ENCODE peak calls at places on chromosomes 12 and 14, in ten cellular contexts. I is Peyer's patch, B is upper lobe of right lung, N is heart left ventricle, W is K562, Q is uterus, Z is MM.1S, V is stomach, S is A549, A is adrenal gland. L is an unnamed sample.

GRCh38 chr12:116662612-116663144 is 75.2 kb downstream of the SPRING1 start:
- DNase-seq in I (peak; percentile 69), B (no peak), N (no peak), W (no peak), Q (no peak), Z (no peak), V (no peak), S (no peak), A (no peak), L (peak; percentile 64)

GRCh38 chr12:75862692-75863471 is 168.7 kb downstream of the PHLDA1 start:
- DNase-seq in I (no peak), B (no peak), N (no peak), W (no peak), Q (no peak), Z (no peak), V (no peak), S (peak; percentile 90), A (no peak), L (no peak)

GRCh38 chr12:79260923-79261322 is 396.3 kb downstream of the SYT1 start:
- DNase-seq in I (no peak), B (no peak), N (no peak), W (no peak), Q (no peak), Z (no peak), V (no peak), S (no peak), A (no peak), L (no peak)

GRCh38 chr12:93003540-93004239 is 74.6 kb upstream of the EEA1 start:
- DNase-seq in I (no peak), B (no peak), N (no peak), W (no peak), Q (no peak), Z (no peak), V (no peak), S (no peak), A (no peak), L (no peak)

GRCh38 chr14:22598099-22598895 is at the start of gene ABHD4:
- DNase-seq in I (peak; percentile 90), B (peak; percentile 93), N (peak; percentile 86), W (peak; percentile 75), Q (peak; percentile 80), Z (peak; percentile 60), V (peak; percentile 88), S (peak; percentile 65), A (peak; percentile 87), L (peak; percentile 85)

GRCh38 chr12:88993655-88994054 is 358.6 kb downstream of the DUSP6 start:
- DNase-seq in I (no peak), B (no peak), N (no peak), W (no peak), Q (no peak), Z (peak; percentile 66), V (no peak), S (peak; percentile 69), A (no peak), L (peak; percentile 40)

GRCh38 chr12:131092911-131093901 is 139.5 kb downstream of the ADGRD1 start:
- DNase-seq in I (peak; percentile 34), B (peak; percentile 51), N (peak; percentile 6), W (no peak), Q (peak; percentile 6), Z (peak; percentile 71), V (no peak), S (no peak), A (no peak), L (peak; percentile 30)

GRCh38 chr12:28460420-28461130 is 270.3 kb downstream of the CCDC91 start:
- DNase-seq in I (no peak), B (no peak), N (no peak), W (no peak), Q (no peak), Z (no peak), V (no peak), S (no peak), A (no peak), L (no peak)

GRCh38 chr12:1083888-1084262 is 92.9 kb downstream of the ERC1 start:
- DNase-seq in I (no peak), B (no peak), N (no peak), W (no peak), Q (peak; percentile 38), Z (no peak), V (no peak), S (peak; percentile 23), A (peak; percentile 43), L (peak; percentile 56)

GRCh38 chr12:107441906-107442305 is 243.7 kb upstream of the PWP1 start:
- DNase-seq in I (no peak), B (no peak), N (no peak), W (no peak), Q (no peak), Z (peak; percentile 42), V (no peak), S (no peak), A (no peak), L (no peak)

GRCh38 chr12:6570264-6570887 is 2.3 kb upstream of the NOP2 start:
- DNase-seq in I (peak; percentile 74), B (peak; percentile 73), N (no peak), W (peak; percentile 47), Q (peak; percentile 34), Z (peak; percentile 42), V (peak; percentile 56), S (peak; percentile 72), A (no peak), L (peak; percentile 84)

GRCh38 chr12:34405286-34406227 is 383.3 kb downstream of the ALG10 start:
- DNase-seq in I (peak; percentile 19), B (peak; percentile 43), N (peak; percentile 3), W (peak; percentile 0), Q (peak; percentile 1), Z (no peak), V (no peak), S (no peak), A (peak; percentile 6), L (peak; percentile 29)

GRCh38 chr14:90732142-90732541 is 84.1 kb downstream of the TTC7B start:
- DNase-seq in I (no peak), B (no peak), N (no peak), W (no peak), Q (no peak), Z (no peak), V (no peak), S (no peak), A (no peak), L (no peak)

GRCh38 chr12:119829439-119829838 is 47.7 kb downstream of the CIT start:
- DNase-seq in I (no peak), B (no peak), N (no peak), W (no peak), Q (no peak), Z (no peak), V (no peak), S (no peak), A (no peak), L (no peak)

GRCh38 chr14:54691525-54692260 is 124.8 kb downstream of the SAMD4A start:
- DNase-seq in I (peak; percentile 66), B (peak; percentile 83), N (peak; percentile 82), W (peak; percentile 43), Q (peak; percentile 81), Z (peak; percentile 39), V (peak; percentile 79), S (peak; percentile 73), A (peak; percentile 84), L (peak; percentile 71)

GRCh38 chr12:69935651-69936100 is 110.6 kb downstream of the MYRFL start:
- DNase-seq in I (no peak), B (no peak), N (no peak), W (no peak), Q (no peak), Z (no peak), V (no peak), S (no peak), A (no peak), L (no peak)

GRCh38 chr12:52805000-52805399 is 8.9 kb downstream of the KRT4 start:
- DNase-seq in I (no peak), B (peak; percentile 10), N (no peak), W (no peak), Q (no peak), Z (no peak), V (no peak), S (peak; percentile 35), A (no peak), L (no peak)

GRCh38 chr12:62934799-62935674 is at the start of gene PPM1H:
- DNase-seq in I (peak; percentile 83), B (peak; percentile 93), N (peak; percentile 79), W (peak; percentile 90), Q (peak; percentile 38), Z (peak; percentile 95), V (peak; percentile 90), S (peak; percentile 86), A (peak; percentile 61), L (peak; percentile 98)

DNA sequence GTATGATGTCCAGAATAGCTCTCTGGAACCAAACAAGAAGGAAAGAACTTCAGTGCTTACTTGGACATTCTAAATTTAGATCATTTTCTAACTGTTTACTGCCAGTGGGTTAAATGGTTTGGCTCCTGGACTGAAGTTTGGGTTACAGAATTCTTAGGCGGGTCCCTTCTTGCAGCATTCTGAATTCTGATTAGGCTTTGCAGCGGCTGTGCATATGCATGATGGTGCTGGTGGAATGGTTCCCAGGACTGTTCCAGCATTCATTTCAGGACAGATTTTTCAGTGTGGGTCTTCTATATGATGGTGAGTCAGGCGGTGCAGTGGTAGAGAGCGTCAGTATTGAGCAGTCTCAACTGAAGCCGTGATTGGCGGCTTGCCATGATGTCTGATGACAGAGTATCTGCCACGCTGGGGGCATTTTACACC is 148.8 kb downstream of the DYRK2 start:
- DNase-seq in I (no peak), B (no peak), N (peak; percentile 21), W (no peak), Q (no peak), Z (no peak), V (no peak), S (no peak), A (no peak), L (no peak)
- H3K4me1 ChIP-seq in I (no peaks in the 10 kb centered on the region), B (no peaks in the 10 kb centered on the region), N (peaks cover 28% of the 10 kb centered on the region), W (no peaks in the 10 kb centered on the region), Q (no peaks in the 10 kb centered on the region), Z (no peaks in the 10 kb centered on the region), V (peaks cover 18% of the 10 kb centered on the region), S (peaks cover 6% of the 10 kb centered on the region), A (no peaks in the 10 kb centered on the region), L (no peaks in the 10 kb centered on the region)

GRCh38 chr14:64968651-64969050 is 3.5 kb downstream of the RAB15 start:
- DNase-seq in I (no peak), B (no peak), N (no peak), W (peak; percentile 15), Q (no peak), Z (peak; percentile 65), V (no peak), S (no peak), A (no peak), L (no peak)
- TF ChIP-seq CTCF in I (no peak), B (no peak), N (no peak), W (no peak), Q (no peak), Z (no peak), V (no peak), S (no peak), A (no peak), L (no peak)

GRCh38 chr12:47805417-47805816 is 14.3 kb downstream of the HDAC7 start:
- DNase-seq in I (no peak), B (no peak), N (no peak), W (no peak), Q (no peak), Z (no peak), V (no peak), S (no peak), A (no peak), L (no peak)
- H3K4me1 ChIP-seq in I (peaks cover 36% of the 10 kb centered on the region), B (peaks cover 100% of the 10 kb centered on the region), N (peaks cover 100% of the 10 kb centered on the region), W (peaks cover 34% of the 10 kb centered on the region), Q (peaks cover 24% of the 10 kb centered on the region), Z (peaks cover 69% of the 10 kb centered on the region), V (peaks cover 100% of the 10 kb centered on the region), S (peaks cover 38% of the 10 kb centered on the region), A (peaks cover 100% of the 10 kb centered on the region), L (peaks cover 14% of the 10 kb centered on the region)

DNA sequence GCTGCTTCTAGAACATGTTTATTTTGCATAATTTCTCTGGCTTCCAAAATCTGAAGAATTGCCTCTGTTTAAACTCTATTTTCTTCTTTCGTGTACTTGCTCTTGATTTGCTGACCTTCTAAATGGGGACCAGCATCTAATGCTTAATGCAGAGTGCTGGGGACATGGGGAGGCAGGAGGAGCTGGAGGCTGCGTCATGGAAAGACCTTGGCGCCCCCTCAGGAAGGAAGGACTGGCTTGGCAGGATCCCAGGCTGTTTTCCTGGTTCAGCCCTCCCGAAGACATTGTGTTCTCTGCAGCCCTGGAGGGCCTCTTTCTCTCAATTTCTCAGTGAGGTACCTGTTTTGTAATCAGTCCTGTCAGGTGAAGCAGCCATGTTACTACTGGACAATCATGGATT is 5.5 kb downstream of the PRKCH start:
- DNase-seq in I (no peak), B (peak; percentile 82), N (peak; percentile 89), W (no peak), Q (peak; percentile 80), Z (no peak), V (peak; percentile 46), S (no peak), A (peak; percentile 73), L (peak; percentile 27)
- TF ChIP-seq CTCF in I (no peak), B (no peak), N (no peak), W (no peak), Q (no peak), Z (no peak), V (no peak), S (no peak), A (no peak), L (no peak)

L was measured in Caco-2.